ENCODE peak calls at places on chromosomes 2 and 18, in seven cellular contexts. M is CD4-positive, alpha-beta memory T cell; O is breast epithelium; Q is fibroblast of lung; R is MM.1S; F is uterus; L is H9. P is an unnamed sample.

GRCh38 chr2:177245010-177245422 is 19.5 kb downstream of the NFE2L2 start:
- DNase-seq in R (no peak), O (no peak), F (no peak), M (no peak), L (no peak), Q (peak; percentile 66), P (no peak)

GRCh38 chr18:76948345-76948744 is 126.0 kb downstream of the ZNF236 start:
- DNase-seq in Q (no peak), M (no peak), F (no peak), R (no peak), O (no peak), L (no peak), P (no peak)

GRCh38 chr2:128543646-128544045 is 225.0 kb upstream of the HS6ST1 start:
- DNase-seq in L (peak; percentile 82), R (no peak), Q (no peak), F (no peak), O (no peak), M (no peak), P (no peak)

GRCh38 chr2:133324150-133324561 is 244.1 kb downstream of the NCKAP5 start:
- DNase-seq in R (no peak), L (no peak), Q (peak; percentile 60), M (no peak), O (no peak), F (no peak), P (no peak)

GRCh38 chr18:34028341-34028740 is 196.4 kb downstream of the NOL4 start:
- DNase-seq in R (no peak), L (no peak), M (no peak), O (no peak), Q (no peak), F (no peak), P (no peak)

GRCh38 chr18:54805571-54806334 is 22.5 kb upstream of the RAB27B start:
- DNase-seq in Q (peak; percentile 76), O (no peak), M (peak; percentile 12), F (no peak), L (no peak), R (no peak), P (no peak)

GRCh38 chr2:224319756-224320155 is 82.2 kb downstream of the FAM124B start:
- DNase-seq in O (no peak), R (no peak), Q (no peak), F (no peak), M (no peak), L (no peak), P (no peak)

GRCh38 chr2:42132066-42132965 is 36.8 kb upstream of the EML4 start:
- DNase-seq in Q (peak; percentile 91), L (no peak), M (no peak), F (no peak), R (no peak), O (no peak), P (no peak)

GRCh38 chr18:43392168-43392567 is 114.9 kb upstream of the SYT4 start:
- DNase-seq in F (no peak), M (no peak), O (no peak), L (no peak), R (no peak), Q (no peak), P (no peak)

GRCh38 chr18:77131100-77131651 is 1.4 kb downstream of the MBP start:
- DNase-seq in Q (peak; percentile 32), L (no peak), R (no peak), F (peak; percentile 42), M (peak; percentile 33), O (no peak), P (peak; percentile 26)

GRCh38 chr2:239678186-239678490 is 277.3 kb upstream of the HDAC4 start:
- DNase-seq in O (no peak), R (no peak), Q (no peak), L (no peak), F (no peak), M (no peak), P (no peak)
- H3K27me3 ChIP-seq in O (peaks cover 2% of the 10 kb centered on the region), R (no peaks in the 10 kb centered on the region), Q (no peaks in the 10 kb centered on the region), L (no peaks in the 10 kb centered on the region), F (no peaks in the 10 kb centered on the region), M (no peaks in the 10 kb centered on the region), P (no peaks in the 10 kb centered on the region)

DNA sequence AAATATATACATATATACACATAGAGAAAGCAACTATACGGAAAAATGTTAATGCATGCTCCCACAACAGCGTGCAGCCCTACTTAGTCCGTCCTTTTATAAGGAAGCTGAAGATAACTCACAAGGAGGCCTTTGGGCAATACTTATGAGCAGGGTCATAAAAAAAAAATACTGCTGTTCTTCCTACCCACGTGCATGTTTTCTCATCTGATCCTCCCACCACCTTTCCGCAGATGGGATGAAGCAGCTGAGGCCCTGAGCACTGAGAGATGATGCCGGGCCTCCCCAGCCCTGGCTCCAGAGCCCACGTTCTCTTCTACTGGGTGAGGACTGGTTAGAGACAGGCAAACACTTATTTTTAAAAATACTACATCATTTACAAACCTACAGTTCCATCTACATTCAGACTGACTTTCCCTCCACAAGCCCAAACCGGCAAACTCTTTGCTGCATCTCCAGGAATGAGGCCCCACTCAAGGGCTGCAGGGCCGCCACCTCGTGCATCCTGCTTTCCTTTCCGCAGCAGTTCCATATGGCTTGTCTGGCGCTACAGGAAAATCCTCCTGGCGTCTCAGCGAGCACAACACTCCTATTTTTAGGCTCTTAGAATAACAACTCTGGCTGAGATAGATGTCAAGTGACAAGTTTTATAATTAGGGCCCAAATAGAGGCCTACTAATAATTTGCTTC is 41.6 kb downstream of the TBC1D8 start:
- DNase-seq in F (peak; percentile 55), M (no peak), O (no peak), R (no peak), L (no peak), Q (peak; percentile 34), P (no peak)
- H3K27ac ChIP-seq in F (peak overlapping the region; percentile 83), M (no peak overlapping the region), O (peak overlapping the region; percentile 34), R (no peak overlapping the region), L (no peak overlapping the region), Q (no peak overlapping the region), P (no peak overlapping the region)

GRCh38 chr2:119426801-119427395 is 4.8 kb upstream of the TMEM37 start:
- DNase-seq in M (no peak), O (no peak), R (no peak), L (peak; percentile 29), Q (peak; percentile 54), F (peak; percentile 36), P (no peak)
- H3K27me3 ChIP-seq in M (peaks cover under 1% of the 10 kb centered on the region), O (no peaks in the 10 kb centered on the region), R (no peaks in the 10 kb centered on the region), L (no peaks in the 10 kb centered on the region), Q (peaks cover 36% of the 10 kb centered on the region), F (no peaks in the 10 kb centered on the region), P (peaks cover 24% of the 10 kb centered on the region)

GRCh38 chr2:46813680-46814079 is 101.9 kb downstream of the MCFD2 start:
- DNase-seq in M (no peak), F (no peak), Q (no peak), L (no peak), O (no peak), R (no peak), P (no peak)

GRCh38 chr2:46813046-46813445 is 102.6 kb downstream of the MCFD2 start:
- DNase-seq in R (no peak), L (no peak), M (no peak), F (peak; percentile 73), O (no peak), Q (peak; percentile 94), P (no peak)

GRCh38 chr2:46812381-46813024 is 103.1 kb downstream of the MCFD2 start:
- DNase-seq in Q (peak; percentile 99), F (peak; percentile 87), O (no peak), L (no peak), M (no peak), R (no peak), P (no peak)

GRCh38 chr2:46810195-46810594 is 105.4 kb downstream of the MCFD2 start:
- DNase-seq in R (no peak), L (no peak), Q (no peak), M (no peak), F (no peak), O (no peak), P (no peak)

GRCh38 chr2:46811379-46812310 is 104.0 kb downstream of the MCFD2 start:
- DNase-seq in L (no peak), R (no peak), O (no peak), F (no peak), Q (no peak), M (no peak), P (no peak)
- H3K27ac ChIP-seq in L (no peak overlapping the region), R (no peak overlapping the region), O (peak overlapping the region; percentile 87), F (peak overlapping the region; percentile 90), Q (peak overlapping the region; percentile 70), M (no peak overlapping the region), P (no peak overlapping the region)

DNA sequence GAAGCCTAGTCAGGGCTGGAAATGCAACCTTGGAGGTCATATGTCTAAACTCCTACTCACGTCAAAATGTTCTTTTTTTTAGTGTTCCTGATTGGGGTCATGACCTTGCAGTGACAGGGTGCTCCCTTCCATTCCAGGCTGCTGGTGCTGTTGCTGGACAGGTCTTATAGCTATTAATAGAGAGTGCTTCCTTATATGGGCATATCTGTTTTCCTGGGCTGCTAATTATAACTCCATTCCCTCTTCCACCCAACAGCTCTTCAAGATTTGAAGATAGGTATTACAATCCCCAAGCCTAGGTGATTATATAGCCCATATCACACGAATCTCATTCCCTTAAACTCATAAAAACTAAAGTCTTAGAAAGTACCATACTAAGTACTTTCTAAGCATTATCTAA is 12.6 kb downstream of the HOXD3 start:
- DNase-seq in L (no peak), Q (no peak), F (no peak), R (no peak), M (no peak), O (no peak), P (no peak)
- H3K27me3 ChIP-seq in L (peaks cover 97% of the 10 kb centered on the region), Q (peaks cover 42% of the 10 kb centered on the region), F (no peaks in the 10 kb centered on the region), R (no peaks in the 10 kb centered on the region), M (peaks cover 61% of the 10 kb centered on the region), O (peaks cover 71% of the 10 kb centered on the region), P (peaks cover 97% of the 10 kb centered on the region)

GRCh38 chr2:54387592-54387991 is 68.5 kb upstream of the SPTBN1 start:
- DNase-seq in L (no peak), F (no peak), M (no peak), Q (no peak), R (no peak), O (no peak), P (no peak)
- H3K27ac ChIP-seq in L (no peak overlapping the region), F (peak overlapping the region; percentile 23), M (no peak overlapping the region), Q (no peak overlapping the region), R (no peak overlapping the region), O (peak overlapping the region; percentile 78), P (no peak overlapping the region)

GRCh38 chr2:26566081-26566375 is 75.1 kb downstream of the CIB4 start:
- DNase-seq in L (no peak), M (no peak), O (no peak), F (no peak), Q (no peak), R (no peak), P (no peak)

GRCh38 chr2:26570083-26570430 is 71.1 kb downstream of the CIB4 start:
- DNase-seq in Q (no peak), F (no peak), M (no peak), L (no peak), O (no peak), R (no peak), P (no peak)

GRCh38 chr2:26569216-26570082 is 71.7 kb downstream of the CIB4 start:
- DNase-seq in R (no peak), F (no peak), L (no peak), M (no peak), O (no peak), Q (no peak), P (no peak)

GRCh38 chr2:26567534-26567933 is 73.6 kb downstream of the CIB4 start:
- DNase-seq in O (no peak), R (no peak), M (no peak), L (no peak), Q (no peak), F (no peak), P (no peak)

GRCh38 chr2:26568076-26568890 is 72.9 kb downstream of the CIB4 start:
- DNase-seq in R (no peak), L (no peak), O (no peak), M (no peak), F (no peak), Q (no peak), P (no peak)
- H3K27me3 ChIP-seq in R (peaks cover 97% of the 10 kb centered on the region), L (no peaks in the 10 kb centered on the region), O (peaks cover 36% of the 10 kb centered on the region), M (peaks cover 8% of the 10 kb centered on the region), F (peaks cover 5% of the 10 kb centered on the region), Q (peaks cover 46% of the 10 kb centered on the region), P (peaks cover 15% of the 10 kb centered on the region)

P was measured in CD4-positive, alpha-beta T cell.